ENCODE peak calls at places on chromosomes 16 and 17, in four cellular contexts. E, N, X and B are unnamed samples.
A peak's percentile ranks its signal among the peaks of the same experiment; 100 is the strongest.

GRCh38 chr16:4612977-4613635 is 1.6 kb downstream of the UBALD1 start:
- DNase-seq in E (no peak), N (no peak), X (no peak), B (no peak)

GRCh38 chr17:63435681-63436522 is 10.2 kb downstream of the CYB561 start:
- DNase-seq in E (peak; percentile 77), N (no peak), X (no peak), B (no peak)

GRCh38 chr16:27486760-27487159 is 63.0 kb downstream of the GTF3C1 start:
- DNase-seq in E (no peak), N (no peak), X (no peak), B (no peak)

GRCh38 chr17:65711671-65712276 is 150.3 kb upstream of the AXIN2 start:
- DNase-seq in E (no peak), N (no peak), X (no peak), B (peak; percentile 53)

GRCh38 chr17:16818821-16819683 is 129.0 kb downstream of the CCDC144A start:
- DNase-seq in E (no peak), N (no peak), X (no peak), B (no peak)

GRCh38 chr16:72877374-72878028 is 170.4 kb downstream of the ZFHX3 start:
- DNase-seq in E (no peak), N (peak; percentile 75), X (no peak), B (no peak)

GRCh38 chr16:84718-85452 is 6.9 kb downstream of the MPG start:
- DNase-seq in E (peak; percentile 77), N (no peak), X (no peak), B (no peak)

GRCh38 chr17:35390663-35391062 is 17.2 kb upstream of the SLFN11 start:
- DNase-seq in E (no peak), N (no peak), X (no peak), B (no peak)

GRCh38 chr17:76345377-76345945 is 8.3 kb downstream of the PRPSAP1 start:
- DNase-seq in E (no peak), N (no peak), X (no peak), B (no peak)

GRCh38 chr16:30186444-30186781 is 3.0 kb downstream of the CORO1A start:
- DNase-seq in E (no peak), N (no peak), X (no peak), B (no peak)

GRCh38 chr16:48383204-48383876 is 1.9 kb downstream of the SIAH1 start:
- DNase-seq in E (no peak), N (no peak), X (no peak), B (no peak)

GRCh38 chr16:275786-276232 is at the start of gene RGS11:
- DNase-seq in E (peak; percentile 61), N (no peak), X (no peak), B (no peak)

GRCh38 chr16:66677836-66678235 is 18.7 kb downstream of the CMTM4 start:
- DNase-seq in E (no peak), N (no peak), X (no peak), B (no peak)
- H3K4me3 ChIP-seq in E (no peak overlapping the region), N (no peak overlapping the region), X (no peak overlapping the region), B (no peak overlapping the region)

DNA sequence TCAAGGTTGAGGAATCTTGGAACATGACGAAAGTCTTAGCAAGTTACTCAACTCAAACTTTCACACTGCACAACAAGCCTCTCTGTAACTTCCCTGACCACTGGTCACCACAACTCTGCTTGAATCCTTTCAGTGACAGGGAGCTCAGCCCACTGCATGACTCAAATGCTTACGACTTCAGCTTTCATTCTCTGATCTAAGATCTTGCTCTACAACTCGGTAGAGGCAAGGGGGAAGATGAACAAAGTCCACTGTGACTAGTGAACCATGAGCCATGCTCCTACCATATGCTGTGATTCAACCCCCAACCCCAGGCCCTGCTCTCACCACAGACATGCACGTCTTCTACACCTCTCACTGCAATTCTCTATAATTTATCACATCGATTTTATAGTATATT is 160.9 kb downstream of the SLC39A11 start:
- DNase-seq in E (no peak), N (no peak), X (no peak), B (no peak)
- H3K4me1 ChIP-seq in E (no peaks in the 10 kb centered on the region), N (no peaks in the 10 kb centered on the region), X (no peaks in the 10 kb centered on the region), B (peaks cover 8% of the 10 kb centered on the region)

DNA sequence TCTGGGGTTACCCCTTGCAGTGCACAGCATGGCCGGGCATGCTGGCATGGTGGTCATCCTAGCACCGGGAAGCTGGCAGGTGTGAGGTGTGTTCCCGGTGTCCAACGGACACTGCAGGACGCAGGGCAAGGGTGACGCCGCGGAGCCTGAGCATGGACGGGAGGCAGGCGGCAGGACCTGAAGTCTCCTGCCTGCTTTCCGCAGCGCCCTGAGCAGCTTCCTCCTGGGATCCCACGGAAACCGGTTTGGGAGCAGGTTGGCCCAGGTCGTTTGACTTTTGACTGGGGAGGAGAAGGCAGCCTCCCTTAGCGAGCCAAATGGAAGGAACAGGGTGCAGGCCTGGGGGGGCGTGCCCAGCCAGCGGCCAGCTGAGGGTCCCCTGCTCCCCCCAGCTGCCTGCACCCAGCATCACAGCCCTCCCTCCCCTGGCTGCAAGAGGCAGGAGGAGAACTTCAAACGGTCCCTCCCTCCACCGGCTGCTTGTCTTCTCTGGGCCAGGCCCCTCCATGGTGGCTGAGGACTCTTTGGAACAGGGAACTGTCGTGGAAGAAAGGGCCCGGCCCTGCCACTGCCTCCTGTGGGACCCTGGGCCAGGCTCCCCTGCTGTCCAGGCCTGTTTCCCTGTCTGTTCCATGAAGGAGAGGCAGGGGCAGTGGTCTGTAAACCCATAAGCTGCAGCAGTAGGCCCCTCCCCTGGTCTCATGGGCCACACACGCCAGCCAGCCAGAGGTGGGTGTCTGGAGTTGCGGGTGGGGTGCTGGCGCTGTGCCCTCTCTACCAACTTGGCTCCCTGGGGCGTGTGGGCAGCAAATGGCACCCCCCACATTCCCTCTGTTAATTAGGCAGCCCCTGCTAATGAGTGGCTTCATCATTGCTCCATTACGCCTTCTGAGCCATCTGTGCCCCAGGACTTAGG is 7.9 kb upstream of the ADGRG1 start:
- DNase-seq in E (peak; percentile 78), N (no peak), X (no peak), B (no peak)
- H3K4me3 ChIP-seq in E (peak overlapping the region; percentile 42), N (no peak overlapping the region), X (no peak overlapping the region), B (no peak overlapping the region)

DNA sequence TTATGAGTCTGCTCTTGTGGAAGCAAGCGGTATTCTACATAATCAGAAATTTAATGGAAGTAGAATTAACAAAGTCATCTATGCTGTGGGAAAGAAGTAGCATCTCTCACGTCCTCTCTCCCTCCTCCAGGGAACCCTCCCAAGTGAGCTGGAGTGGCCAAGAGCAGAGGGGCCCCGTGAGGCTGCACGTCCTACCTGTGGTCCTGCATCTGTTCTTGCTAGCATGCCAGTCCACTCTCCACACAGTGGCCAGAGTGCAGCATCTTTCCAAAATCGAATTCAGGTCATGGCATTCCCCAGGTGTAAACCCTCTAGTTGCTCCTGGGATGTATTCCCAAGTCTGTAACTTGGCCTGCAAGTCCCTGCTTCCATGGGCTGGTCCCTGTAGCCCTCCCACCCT is 10.1 kb downstream of the KIAA0513 start:
- DNase-seq in E (no peak), N (no peak), X (no peak), B (no peak)
- H3K4me1 ChIP-seq in E (peaks cover 3% of the 10 kb centered on the region), N (peaks cover 11% of the 10 kb centered on the region), X (no peaks in the 10 kb centered on the region), B (no peaks in the 10 kb centered on the region)

GRCh38 chr16:58307583-58308312 is 12.9 kb upstream of the PRSS54 start:
- DNase-seq in E (no peak), N (no peak), X (no peak), B (no peak)
- H3K4me3 ChIP-seq in E (no peak overlapping the region), N (no peak overlapping the region), X (no peak overlapping the region), B (no peak overlapping the region)

DNA sequence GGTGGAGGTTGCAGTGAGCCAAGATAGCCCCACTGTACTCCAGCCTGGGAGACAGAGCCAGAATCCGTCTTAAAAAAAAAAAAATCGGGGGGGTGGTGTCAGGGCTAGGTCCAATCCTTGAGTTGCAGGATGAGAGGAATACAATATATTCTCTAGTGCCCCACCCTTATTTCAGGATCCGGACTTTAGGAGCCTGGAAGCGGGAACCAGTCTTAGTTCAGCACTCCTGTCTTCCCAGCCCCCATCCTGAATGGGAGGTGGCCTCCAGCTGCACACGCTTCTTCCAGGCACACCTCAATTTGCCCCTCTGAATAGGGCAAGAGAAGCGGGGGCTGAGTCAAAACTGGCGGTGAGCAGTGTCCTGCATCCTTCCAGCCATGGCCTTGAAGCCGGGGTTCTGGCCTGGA is 1.6 kb downstream of the FHOD1 start:
- DNase-seq in E (no peak), N (no peak), X (no peak), B (no peak)
- H3K4me1 ChIP-seq in E (peaks cover 62% of the 10 kb centered on the region), N (peaks cover 67% of the 10 kb centered on the region), X (peaks cover 51% of the 10 kb centered on the region), B (peaks cover 56% of the 10 kb centered on the region)

GRCh38 chr16:11783319-11784047 is 13.6 kb downstream of the ZC3H7A start:
- DNase-seq in E (no peak), N (no peak), X (peak; percentile 38), B (peak; percentile 84)
- H3K4me3 ChIP-seq in E (peak overlapping the region; percentile 30), N (no peak overlapping the region), X (peak overlapping the region; percentile 19), B (peak overlapping the region; percentile 90)

DNA sequence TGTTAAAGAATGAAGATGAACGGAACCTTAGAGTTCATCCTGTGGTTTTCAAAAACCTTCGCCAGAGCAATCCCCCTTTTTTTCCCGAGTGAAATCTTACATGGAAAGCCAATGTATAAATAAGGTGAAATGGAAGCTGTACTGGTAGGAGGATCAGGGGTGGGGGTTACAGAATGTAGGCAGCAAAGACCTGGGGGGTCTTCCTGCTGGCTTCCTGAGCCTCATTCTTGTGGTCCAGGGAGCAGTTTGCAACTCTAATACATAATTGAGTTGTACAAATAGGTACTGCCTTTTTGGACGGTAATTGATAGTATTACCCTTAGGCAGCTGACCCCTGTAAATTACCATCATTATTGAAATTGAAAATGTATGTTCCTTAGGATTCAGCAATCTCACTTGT is 34.1 kb downstream of the KSR1 start:
- DNase-seq in E (no peak), N (no peak), X (no peak), B (no peak)
- H3K4me1 ChIP-seq in E (peaks cover 55% of the 10 kb centered on the region), N (peaks cover 61% of the 10 kb centered on the region), X (no peaks in the 10 kb centered on the region), B (no peaks in the 10 kb centered on the region)